ENCODE peak calls at places on chromosomes 5 and 9, in ten cellular contexts. D is RWPE1, T is AG09319, Q is heart left ventricle, S is GM23338, H is heart right ventricle, U is PC-3, J is dorsolateral prefrontal cortex, O is right lobe of liver, R is thyroid gland. Y is an unnamed sample.

GRCh38 chr5:59814563-59814872 is 79.0 kb downstream of the PDE4D start:
- DNase-seq in U (no peak), J (no peak), D (no peak), O (no peak), R (no peak), H (no peak), Q (no peak), S (no peak), T (no peak), Y (no peak)

GRCh38 chr5:108681079-108681921 is 66.4 kb upstream of the FER start:
- DNase-seq in O (no peak), U (peak), T (peak), H (peak), R (peak), J (no peak), D (peak), S (peak), Q (no peak), Y (no peak)

GRCh38 chr9:99411068-99411467 is 189.0 kb downstream of the SEC61B start:
- DNase-seq in S (no peak), J (no peak), U (peak), O (no peak), T (no peak), H (no peak), R (no peak), Q (no peak), D (peak), Y (no peak)

GRCh38 chr5:150656191-150657132 is 4.6 kb upstream of the MYOZ3 start:
- DNase-seq in H (peak), S (peak), J (peak), O (peak), R (peak), T (no peak), U (peak), Q (peak), D (peak), Y (peak)

GRCh38 chr5:132299901-132300300 is 5.7 kb downstream of the SLC22A4 start:
- DNase-seq in H (no peak), O (no peak), T (no peak), D (no peak), R (no peak), Q (no peak), S (no peak), U (peak), J (no peak), Y (no peak)

GRCh38 chr9:78294290-78295176 is 2.4 kb upstream of the PSAT1 start:
- DNase-seq in T (no peak), O (no peak), R (no peak), Q (no peak), H (no peak), S (no peak), J (no peak), U (no peak), D (no peak), Y (no peak)

GRCh38 chr5:175743676-175744210 is 85.9 kb downstream of the HRH2 start:
- DNase-seq in O (no peak), J (no peak), T (no peak), D (peak), U (peak), Q (no peak), R (no peak), S (peak), H (no peak), Y (no peak)

GRCh38 chr9:115758441-115758840 is 395.1 kb upstream of the PAPPA start:
- DNase-seq in Q (no peak), U (no peak), J (no peak), O (no peak), D (no peak), T (no peak), H (no peak), R (no peak), S (no peak), Y (no peak)

GRCh38 chr9:90107021-90107771 is 502.4 kb downstream of the GADD45G start:
- DNase-seq in H (peak), U (peak), O (peak), Q (peak), J (no peak), S (no peak), T (no peak), D (peak), R (peak), Y (peak)

GRCh38 chr5:57663466-57663865 is 180.9 kb upstream of the ACTBL2 start:
- DNase-seq in S (no peak), T (no peak), J (no peak), Q (no peak), H (peak), O (no peak), R (no peak), D (no peak), U (no peak), Y (no peak)

GRCh38 chr5:65037845-65038815 is 269.4 kb downstream of the CWC27 start:
- DNase-seq in S (peak), D (no peak), H (peak), O (no peak), T (no peak), U (peak), Q (no peak), J (no peak), R (peak), Y (no peak)

GRCh38 chr9:101440714-101441230 is 5.2 kb upstream of the ALDOB start:
- DNase-seq in Q (no peak), O (no peak), T (no peak), J (no peak), R (no peak), D (no peak), S (no peak), H (no peak), U (no peak), Y (no peak)

GRCh38 chr9:89882876-89883275 is 278.1 kb downstream of the GADD45G start:
- DNase-seq in S (no peak), H (no peak), J (no peak), R (no peak), D (no peak), Q (no peak), T (no peak), U (no peak), O (no peak), Y (no peak)

GRCh38 chr5:78108564-78108963 is 185.9 kb downstream of the AP3B1 start:
- DNase-seq in S (no peak), H (no peak), Q (no peak), T (no peak), R (no peak), U (no peak), O (no peak), D (no peak), J (no peak), Y (no peak)

GRCh38 chr5:115813719-115814118 is 2.7 kb downstream of the CDO1 start:
- DNase-seq in H (no peak), J (no peak), O (no peak), Q (no peak), D (no peak), S (no peak), R (no peak), U (no peak), T (no peak), Y (no peak)

GRCh38 chr5:14420136-14420808 is 161.3 kb upstream of the OTULINL start:
- DNase-seq in J (no peak), U (no peak), T (no peak), Q (no peak), S (no peak), H (no peak), D (no peak), R (no peak), O (no peak), Y (no peak)

GRCh38 chr5:171616002-171616780 is 169.4 kb upstream of the SMIM23 start:
- DNase-seq in O (no peak), Q (no peak), S (peak), T (no peak), U (no peak), J (no peak), H (no peak), R (no peak), D (no peak), Y (no peak)

GRCh38 chr5:168706655-168707069 is 127.5 kb upstream of the PANK3 start:
- DNase-seq in S (peak), U (peak), T (no peak), R (peak), O (no peak), D (peak), Q (no peak), H (peak), J (peak), Y (no peak)

GRCh38 chr5:150400020-150400326 is 12.7 kb downstream of the CD74 start:
- DNase-seq in U (no peak), D (no peak), T (no peak), S (no peak), R (no peak), J (no peak), O (no peak), Q (no peak), H (no peak), Y (no peak)

DNA sequence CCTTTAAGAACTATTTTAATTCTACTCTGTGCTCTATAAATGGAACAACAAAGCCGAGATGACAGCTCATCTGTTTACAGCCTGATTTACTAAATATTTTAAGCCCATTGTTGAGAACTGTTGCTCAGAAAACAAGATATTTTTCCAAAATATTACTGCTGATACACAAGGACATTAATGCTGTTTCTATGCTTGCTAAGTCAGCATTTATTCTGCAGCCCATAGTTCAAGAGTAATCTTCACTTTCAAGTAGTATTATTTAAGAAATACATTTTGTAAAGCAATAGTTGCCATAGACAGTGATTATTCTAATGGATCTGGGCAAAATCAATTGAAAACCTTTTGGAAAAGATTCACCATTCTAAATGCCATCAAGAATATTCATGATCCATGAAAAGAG is 208.3 kb downstream of the CDH12 start:
- DNase-seq in S (no peak), Q (no peak), O (no peak), U (no peak), D (no peak), R (no peak), J (no peak), T (no peak), H (no peak), Y (no peak)
- TF ChIP-seq CTCF in S (no peak), Q (no peak), O (no peak), U (no peak), D (no peak), R (no peak), J (no peak), T (no peak), H (no peak), Y (no peak)

DNA sequence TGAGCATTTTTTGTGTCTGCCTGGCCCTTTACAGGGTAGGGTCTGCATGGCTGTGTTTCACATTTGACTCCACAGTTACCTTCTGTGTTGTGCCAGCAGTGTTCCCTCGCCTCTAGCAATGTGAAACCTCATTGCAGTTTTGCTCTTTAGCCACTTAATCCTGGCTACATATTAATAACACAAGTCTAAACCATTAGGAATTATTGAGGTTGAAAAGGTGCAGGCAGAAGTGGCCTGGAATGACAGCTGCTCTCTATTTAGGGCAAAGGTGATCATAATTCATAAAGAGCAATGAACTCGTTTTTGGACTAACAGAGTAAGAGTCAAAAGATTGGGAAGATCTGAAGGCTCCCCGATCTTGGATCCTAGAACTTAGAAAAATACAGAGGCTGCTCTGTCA is 176.7 kb upstream of the RAD23B start:
- DNase-seq in S (no peak), T (no peak), J (no peak), U (no peak), H (no peak), R (no peak), Q (no peak), O (no peak), D (no peak), Y (no peak)
- TF ChIP-seq CTCF in S (no peak), T (no peak), J (no peak), U (no peak), H (no peak), R (no peak), Q (no peak), O (no peak), D (no peak), Y (no peak)

DNA sequence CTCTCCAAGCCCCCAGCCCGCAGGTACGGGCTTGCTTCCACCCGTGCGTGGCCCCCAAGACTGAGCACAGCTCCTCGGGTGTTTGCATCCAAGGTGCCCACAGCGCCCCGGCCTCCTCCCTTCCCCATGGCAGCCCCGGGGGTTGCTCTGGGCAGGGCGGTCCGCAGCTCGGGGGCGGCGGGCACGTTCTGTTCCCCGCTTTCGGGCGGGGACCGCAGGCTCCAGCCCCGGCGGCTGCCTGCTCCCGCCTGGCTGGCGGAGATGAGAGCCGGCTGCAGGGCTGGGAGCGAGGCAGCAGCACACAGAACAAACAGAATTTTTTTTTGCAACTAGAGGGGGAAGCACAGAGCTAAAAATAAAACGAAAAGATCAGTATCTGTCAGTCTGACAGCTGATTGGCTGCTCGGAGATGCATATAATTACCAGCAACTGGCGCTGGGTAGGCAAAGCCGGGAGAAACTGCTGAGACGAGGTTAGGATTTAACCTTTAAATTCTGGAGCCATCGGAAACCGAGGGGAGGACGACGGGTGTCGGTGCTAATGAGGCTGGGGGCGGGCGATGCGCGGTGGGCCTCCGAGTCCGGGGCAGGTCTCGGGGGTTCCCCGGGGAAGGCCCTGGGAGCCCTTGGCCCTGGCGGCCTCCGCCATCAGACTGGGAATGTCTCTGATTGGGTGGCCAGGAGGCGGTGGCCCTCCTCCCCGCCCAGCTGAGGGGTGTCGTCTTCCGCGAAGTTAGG is 142.7 kb upstream of the IER5L start:
- DNase-seq in H (peak), O (peak), R (peak), U (peak), J (peak), T (peak), Q (no peak), S (peak), D (peak), Y (peak)
- TF ChIP-seq CTCF in H (no peak), O (no peak), R (no peak), U (peak), J (peak), T (peak), Q (peak), S (peak), D (no peak), Y (no peak)

GRCh38 chr9:72333758-72334157 is 31.2 kb downstream of the ZFAND5 start:
- DNase-seq in D (no peak), R (no peak), H (no peak), O (no peak), T (no peak), J (no peak), Q (no peak), S (peak), U (no peak), Y (no peak)
- TF ChIP-seq CTCF in D (no peak), R (no peak), H (no peak), O (peak), T (no peak), J (peak), Q (no peak), S (peak), U (peak), Y (no peak)

GRCh38 chr9:75855509-75855908 is 35.0 kb upstream of the PCSK5 start:
- DNase-seq in H (peak), S (peak), D (peak), Q (no peak), R (peak), T (no peak), U (peak), O (no peak), J (no peak), Y (no peak)
- TF ChIP-seq CTCF in H (peak), S (peak), D (no peak), Q (peak), R (peak), T (peak), U (peak), O (peak), J (peak), Y (peak)